ENCODE peak calls at places on chromosomes 7 and 10, in nine cellular contexts. T is upper lobe of right lung; I is hepatocyte; J is mammary epithelial cell; H is astrocyte of the cerebellum; S is CD8-positive, alpha-beta T cell; F is AG04450; N is suprapubic skin; A is kidney epithelial cell. Q is an unnamed sample.

GRCh38 chr10:54800677-54801480 is at the start of gene PCDH15:
- DNase-seq in H (peak), F (no peak), I (peak), S (no peak), A (peak), T (no peak), J (peak), N (no peak), Q (no peak)

GRCh38 chr7:142556745-142557144 is 192.5 kb upstream of the PRSS1 start:
- DNase-seq in H (peak), T (peak), F (peak), S (no peak), N (no peak), J (peak), I (peak), A (peak), Q (peak)

GRCh38 chr10:119209050-119209735 is 1.8 kb downstream of the GRK5 start:
- DNase-seq in A (no peak), I (peak), F (no peak), T (peak), H (no peak), S (peak), N (peak), J (no peak), Q (no peak)

GRCh38 chr7:127810691-127811660 is 159.0 kb downstream of the SND1 start:
- DNase-seq in H (no peak), F (no peak), J (no peak), N (no peak), T (no peak), A (no peak), I (no peak), S (no peak), Q (no peak)

GRCh38 chr10:79559726-79560125 is 481 bp downstream of the SFTPA2 start:
- DNase-seq in N (no peak), S (no peak), F (no peak), T (no peak), J (peak), H (no peak), I (no peak), A (peak), Q (no peak)

GRCh38 chr10:97333601-97334369 is 744 bp downstream of the FRAT2 start:
- DNase-seq in S (peak), J (peak), H (no peak), I (peak), T (peak), A (no peak), N (peak), F (no peak), Q (no peak)

GRCh38 chr10:74156919-74157289 is 5.9 kb downstream of the ADK start:
- DNase-seq in F (no peak), T (no peak), I (no peak), S (no peak), J (no peak), H (peak), N (no peak), A (no peak), Q (no peak)

GRCh38 chr7:9231683-9232082 is 798.3 kb downstream of the NXPH1 start:
- DNase-seq in F (no peak), I (peak), S (no peak), N (no peak), H (no peak), T (no peak), J (no peak), A (no peak), Q (no peak)

GRCh38 chr10:1543596-1543995 is 193.7 kb downstream of the ADARB2 start:
- DNase-seq in I (no peak), J (no peak), T (no peak), S (no peak), H (no peak), F (no peak), N (no peak), A (no peak), Q (no peak)

GRCh38 chr7:37577901-37578300 is 105.7 kb upstream of the GPR141 start:
- DNase-seq in N (no peak), F (no peak), S (no peak), T (no peak), H (no peak), I (no peak), J (no peak), A (no peak), Q (no peak)

GRCh38 chr10:50469778-50470193 is 154.0 kb downstream of the SGMS1 start:
- DNase-seq in I (no peak), F (no peak), N (no peak), J (no peak), S (no peak), H (no peak), A (no peak), T (no peak), Q (no peak)

GRCh38 chr10:7525314-7526016 is 114.6 kb upstream of the SFMBT2 start:
- DNase-seq in N (peak), A (no peak), H (peak), J (peak), S (peak), F (peak), I (peak), T (no peak), Q (peak)

GRCh38 chr7:128791121-128791967 is 424 bp upstream of the CCDC136 start:
- DNase-seq in T (peak), A (no peak), J (peak), I (peak), N (peak), F (no peak), H (no peak), S (peak), Q (no peak)

GRCh38 chr10:108801775-108802516 is 1121.4 kb downstream of the XPNPEP1 start:
- DNase-seq in H (peak), I (no peak), J (no peak), F (peak), A (peak), T (no peak), N (no peak), S (no peak), Q (peak)

GRCh38 chr10:1939016-1939415 is 201.7 kb upstream of the ADARB2 start:
- DNase-seq in F (no peak), T (no peak), H (no peak), I (no peak), J (no peak), A (no peak), N (no peak), S (peak), Q (no peak)

GRCh38 chr10:106967482-106967881 is 197.0 kb downstream of the SORCS1 start:
- DNase-seq in I (no peak), H (no peak), F (no peak), T (no peak), S (no peak), N (no peak), J (no peak), A (no peak), Q (no peak)

GRCh38 chr7:8190121-8190895 is 71.7 kb downstream of the ICA1 start:
- DNase-seq in H (peak), A (no peak), J (peak), I (peak), N (no peak), F (peak), S (peak), T (no peak), Q (peak)

GRCh38 chr7:2399848-2400587 is 3.4 kb upstream of the CHST12 start:
- DNase-seq in I (peak), N (peak), T (peak), A (peak), S (no peak), F (peak), J (peak), H (peak), Q (peak)

GRCh38 chr7:86598721-86599120 is 45.0 kb upstream of the GRM3 start:
- DNase-seq in F (no peak), T (no peak), S (no peak), H (no peak), J (no peak), A (no peak), I (no peak), N (no peak), Q (no peak)

GRCh38 chr10:47414227-47414592 is 30.1 kb upstream of the ZNF488 start:
- DNase-seq in N (no peak), A (no peak), I (no peak), T (no peak), H (no peak), J (no peak), S (no peak), F (no peak), Q (no peak)

GRCh38 chr10:12960939-12961338 is 40.6 kb downstream of the CCDC3 start:
- DNase-seq in T (no peak), H (no peak), J (no peak), F (no peak), S (no peak), I (no peak), A (no peak), N (no peak), Q (no peak)

GRCh38 chr10:77383861-77384553 is 253.6 kb downstream of the KCNMA1 start:
- DNase-seq in N (no peak), S (no peak), I (no peak), H (no peak), A (no peak), F (no peak), T (no peak), J (no peak), Q (no peak)

GRCh38 chr7:45203947-45204445 is 46.4 kb downstream of the RAMP3 start:
- DNase-seq in H (no peak), A (no peak), F (peak), S (no peak), I (peak), T (peak), J (peak), N (peak), Q (no peak)

GRCh38 chr7:92641921-92642511 is 51.8 kb upstream of the FAM133B start:
- DNase-seq in J (peak), A (peak), F (peak), N (no peak), S (peak), T (no peak), H (peak), I (no peak), Q (no peak)

GRCh38 chr10:75137533-75138438 is 26.3 kb downstream of the SAMD8 start:
- DNase-seq in A (no peak), H (peak), T (no peak), J (peak), S (no peak), F (peak), I (peak), N (no peak), Q (peak)

GRCh38 chr10:77592946-77593636 is 44.5 kb downstream of the KCNMA1 start:
- DNase-seq in S (no peak), F (peak), A (peak), J (peak), I (peak), H (peak), T (no peak), N (no peak), Q (peak)

GRCh38 chr10:24469993-24470392 is 253.7 kb downstream of the ARHGAP21 start:
- DNase-seq in A (no peak), J (no peak), I (peak), N (no peak), T (no peak), H (no peak), F (no peak), S (no peak), Q (no peak)

GRCh38 chr10:44306147-44306710 is 78.7 kb downstream of the CXCL12 start:
- DNase-seq in F (peak), T (no peak), I (no peak), N (no peak), H (no peak), J (no peak), A (peak), S (no peak), Q (no peak)

GRCh38 chr10:111249925-111250324 is 173.1 kb downstream of the ADRA2A start:
- DNase-seq in S (no peak), N (no peak), J (no peak), A (no peak), F (no peak), H (no peak), I (no peak), T (no peak), Q (no peak)

GRCh38 chr10:102342958-102343357 is 52.5 kb upstream of the NFKB2 start:
- DNase-seq in A (no peak), S (no peak), I (no peak), F (peak), H (peak), N (no peak), J (peak), T (no peak), Q (no peak)

GRCh38 chr10:93062499-93063216 is 2.1 kb downstream of the CYP26C1 start:
- DNase-seq in S (no peak), N (no peak), J (peak), A (no peak), F (no peak), I (peak), H (no peak), T (peak), Q (no peak)

GRCh38 chr10:31745612-31746376 is 182.8 kb downstream of the ARHGAP12 start:
- DNase-seq in S (peak), H (peak), N (no peak), F (peak), I (no peak), T (no peak), J (peak), A (peak), Q (peak)

GRCh38 chr7:130814753-130815152 is 80.7 kb upstream of the KLF14 start:
- DNase-seq in F (no peak), A (no peak), T (no peak), J (peak), H (no peak), N (no peak), I (no peak), S (no peak), Q (no peak)

GRCh38 chr7:73565675-73566342 is 8.3 kb upstream of the BCL7B start:
- DNase-seq in I (no peak), S (no peak), A (no peak), F (no peak), H (no peak), N (no peak), J (no peak), T (no peak), Q (no peak)

GRCh38 chr7:116951366-116952292 is 1.7 kb upstream of the ST7 start:
- DNase-seq in A (no peak), I (no peak), T (no peak), N (no peak), F (no peak), H (no peak), S (no peak), J (no peak), Q (no peak)

GRCh38 chr10:125094111-125094705 is 66.2 kb downstream of the CTBP2 start:
- DNase-seq in J (no peak), T (peak), F (no peak), H (no peak), N (no peak), I (no peak), S (no peak), A (no peak), Q (no peak)

GRCh38 chr7:128361463-128362441 is at the start of gene PRRT4:
- DNase-seq in S (peak), A (no peak), N (peak), I (peak), J (no peak), H (no peak), T (peak), F (no peak), Q (no peak)

GRCh38 chr7:17913250-17913649 is 27.0 kb downstream of the SNX13 start:
- DNase-seq in S (no peak), H (no peak), A (no peak), T (no peak), F (no peak), I (no peak), N (no peak), J (no peak), Q (no peak)

GRCh38 chr10:91103384-91104184 is 116.9 kb upstream of the PCGF5 start:
- DNase-seq in S (no peak), H (no peak), J (no peak), I (no peak), N (no peak), T (no peak), A (no peak), F (no peak), Q (no peak)

GRCh38 chr7:27113991-27114866 is 11.7 kb upstream of the HOXA2 start:
- DNase-seq in A (no peak), J (peak), T (no peak), H (no peak), I (peak), S (no peak), N (no peak), F (no peak), Q (no peak)

GRCh38 chr7:27116521-27116946 is 14.0 kb downstream of the HOXA4 start:
- DNase-seq in S (no peak), F (no peak), T (no peak), N (no peak), I (no peak), H (no peak), A (no peak), J (no peak), Q (no peak)

GRCh38 chr7:27116019-27116411 is 13.5 kb upstream of the HOXA2 start:
- DNase-seq in N (no peak), I (no peak), F (no peak), H (no peak), J (peak), A (no peak), T (no peak), S (no peak), Q (no peak)

GRCh38 chr7:27116962-27117686 is 13.4 kb downstream of the HOXA4 start:
- DNase-seq in T (no peak), F (no peak), H (no peak), J (peak), I (no peak), N (no peak), A (no peak), S (no peak), Q (no peak)

GRCh38 chr7:27115161-27116018 is 12.9 kb upstream of the HOXA2 start:
- DNase-seq in A (peak), T (no peak), I (peak), S (no peak), N (no peak), H (no peak), J (peak), F (peak), Q (no peak)
- H3K4me3 ChIP-seq in A (peak), T (peak), I (peak), S (no peak), N (peak), H (peak), J (peak), F (peak), Q (no peak)

GRCh38 chr7:47586925-47587324 is 5.0 kb upstream of the TNS3 start:
- DNase-seq in N (no peak), I (peak), H (no peak), A (no peak), S (no peak), F (no peak), T (no peak), J (no peak), Q (no peak)
- TF ChIP-seq CTCF in N (no peak), I (no peak), H (no peak), A (no peak), S (no peak), F (no peak), T (no peak), J (no peak), Q (no peak)

GRCh38 chr7:102006695-102007094 is 189.3 kb downstream of the CUX1 start:
- DNase-seq in T (no peak), A (no peak), I (no peak), F (no peak), H (no peak), S (no peak), J (no peak), N (no peak), Q (no peak)

GRCh38 chr7:102004831-102005230 is 187.4 kb downstream of the CUX1 start:
- DNase-seq in A (no peak), J (no peak), F (no peak), S (no peak), T (no peak), N (no peak), H (no peak), I (no peak), Q (no peak)

GRCh38 chr7:102004229-102004628 is 186.8 kb downstream of the CUX1 start:
- DNase-seq in S (no peak), A (no peak), H (no peak), I (no peak), F (no peak), T (no peak), N (no peak), J (no peak), Q (no peak)

GRCh38 chr7:102008535-102009262 is 191.3 kb downstream of the CUX1 start:
- DNase-seq in I (peak), T (no peak), H (no peak), F (no peak), J (peak), N (no peak), S (no peak), A (no peak), Q (no peak)

DNA sequence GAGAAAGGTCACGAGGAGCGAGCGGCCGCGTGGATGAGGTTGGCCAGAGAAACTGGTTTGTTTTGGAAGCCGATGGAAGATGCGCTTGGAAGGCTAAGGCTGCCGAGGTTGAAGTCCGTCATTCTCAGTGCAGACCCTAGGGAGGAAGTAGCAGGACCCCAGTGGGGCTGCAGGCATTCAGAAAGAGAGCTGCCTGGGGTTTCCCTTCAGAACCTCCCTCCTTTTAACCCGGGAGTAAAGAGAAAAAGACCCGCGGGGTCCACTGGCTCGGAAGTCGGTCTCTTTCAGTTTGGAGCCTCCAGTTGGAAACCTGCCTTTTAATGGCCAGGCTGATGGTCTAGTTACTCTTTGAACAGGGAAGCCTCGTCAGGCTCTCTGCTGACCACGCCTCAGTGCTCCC is 188.5 kb downstream of the CUX1 start:
- DNase-seq in J (no peak), S (no peak), H (no peak), T (no peak), N (no peak), F (no peak), A (no peak), I (no peak), Q (no peak)
- H3K4me3 ChIP-seq in J (no peak), S (no peak), H (no peak), T (no peak), N (no peak), F (no peak), A (no peak), I (no peak), Q (no peak)

GRCh38 chr7:30650455-30650854 is 31.8 kb downstream of the CRHR2 start:
- DNase-seq in I (no peak), A (no peak), T (no peak), S (no peak), J (no peak), H (no peak), F (no peak), N (no peak), Q (no peak)
- TF ChIP-seq CTCF in I (no peak), A (no peak), T (no peak), S (no peak), J (no peak), H (no peak), F (no peak), N (no peak), Q (no peak)

GRCh38 chr10:132539894-132540293 is 2.3 kb downstream of the INPP5A start:
- DNase-seq in H (peak), A (no peak), N (no peak), T (no peak), S (no peak), I (no peak), J (no peak), F (no peak), Q (no peak)
- H3K4me3 ChIP-seq in H (peak), A (no peak), N (peak), T (peak), S (peak), I (no peak), J (no peak), F (peak), Q (peak)

DNA sequence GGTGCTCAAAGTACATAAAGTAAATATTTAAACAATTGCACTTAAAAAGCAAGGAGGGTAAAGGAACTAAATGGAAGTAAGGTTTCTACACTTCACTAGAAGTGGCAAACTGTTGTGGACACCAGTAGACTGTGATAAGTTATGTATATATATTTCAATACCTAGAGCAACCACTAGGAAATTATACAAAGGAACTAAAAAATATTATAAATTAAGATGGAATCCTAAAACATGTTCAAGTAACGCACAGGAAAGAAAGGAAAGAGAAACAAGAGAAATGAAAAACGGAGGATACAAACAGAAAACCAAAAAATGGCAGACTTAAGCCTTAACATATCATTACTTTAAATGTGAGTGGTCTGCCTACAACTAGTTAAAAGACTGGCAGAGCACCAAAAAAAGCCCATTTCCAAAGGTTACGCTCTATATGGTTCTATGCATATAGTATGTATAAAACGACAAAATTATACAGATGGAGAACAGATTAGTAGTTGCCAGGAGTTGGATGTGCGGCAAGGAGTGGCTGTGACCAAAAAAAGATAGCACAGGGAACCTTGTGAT is 19.0 kb downstream of the VPS41 start:
- DNase-seq in A (no peak), N (no peak), H (no peak), J (no peak), S (no peak), T (no peak), I (no peak), F (no peak), Q (no peak)
- TF ChIP-seq CTCF in A (no peak), N (no peak), H (no peak), J (no peak), S (peak), T (no peak), I (peak), F (peak), Q (peak)

Q was measured in HFF-Myc.